ENCODE peak calls at places on chromosome 19, in ten cellular contexts. One of them, this sample, is unnamed.

GRCh38 chr19:10748924-10749434 is 31.1 kb downstream of the DNM2 start:
- DNase-seq in heart left ventricle: no peak
- DNase-seq in tibial nerve: no peak
- DNase-seq in upper lobe of left lung: peak
- DNase-seq in thyroid gland: peak
- DNase-seq in H1: no peak
- DNase-seq in IMR-90: no peak
- DNase-seq in uterus: no peak
- DNase-seq in suprapubic skin: no peak
- DNase-seq in esophagus squamous epithelium: no peak
- DNase-seq in this sample: no peak

GRCh38 chr19:38917921-38918491 is 6.0 kb upstream of the CCER2 start:
- DNase-seq in heart left ventricle: no peak
- DNase-seq in tibial nerve: no peak
- DNase-seq in upper lobe of left lung: no peak
- DNase-seq in thyroid gland: no peak
- DNase-seq in H1: no peak
- DNase-seq in IMR-90: no peak
- DNase-seq in uterus: no peak
- DNase-seq in suprapubic skin: no peak
- DNase-seq in esophagus squamous epithelium: no peak
- DNase-seq in this sample: no peak

GRCh38 chr19:29215322-29215845 is 2.4 kb upstream of the UQCRFS1 start:
- DNase-seq in heart left ventricle: no peak
- DNase-seq in tibial nerve: no peak
- DNase-seq in upper lobe of left lung: no peak
- DNase-seq in thyroid gland: no peak
- DNase-seq in H1: no peak
- DNase-seq in IMR-90: no peak
- DNase-seq in uterus: no peak
- DNase-seq in suprapubic skin: no peak
- DNase-seq in esophagus squamous epithelium: no peak
- DNase-seq in this sample: no peak

GRCh38 chr19:18672044-18672451 is 11.4 kb upstream of the CRTC1 start:
- DNase-seq in heart left ventricle: no peak
- DNase-seq in tibial nerve: no peak
- DNase-seq in upper lobe of left lung: no peak
- DNase-seq in thyroid gland: no peak
- DNase-seq in H1: no peak
- DNase-seq in IMR-90: no peak
- DNase-seq in uterus: peak
- DNase-seq in suprapubic skin: no peak
- DNase-seq in esophagus squamous epithelium: no peak
- DNase-seq in this sample: no peak

GRCh38 chr19:35318679-35319448 is 10.1 kb upstream of the CD22 start:
- DNase-seq in heart left ventricle: peak
- DNase-seq in tibial nerve: no peak
- DNase-seq in upper lobe of left lung: peak
- DNase-seq in thyroid gland: peak
- DNase-seq in H1: no peak
- DNase-seq in IMR-90: peak
- DNase-seq in uterus: peak
- DNase-seq in suprapubic skin: no peak
- DNase-seq in esophagus squamous epithelium: no peak
- DNase-seq in this sample: peak

GRCh38 chr19:20005741-20006140 is 33.6 kb downstream of the ZNF682 start:
- DNase-seq in heart left ventricle: no peak
- DNase-seq in tibial nerve: no peak
- DNase-seq in upper lobe of left lung: no peak
- DNase-seq in thyroid gland: no peak
- DNase-seq in H1: no peak
- DNase-seq in IMR-90: no peak
- DNase-seq in uterus: no peak
- DNase-seq in suprapubic skin: no peak
- DNase-seq in esophagus squamous epithelium: no peak
- DNase-seq in this sample: no peak

GRCh38 chr19:10881403-10882107 is 10.2 kb downstream of the CARM1 start:
- DNase-seq in heart left ventricle: no peak
- DNase-seq in tibial nerve: no peak
- DNase-seq in upper lobe of left lung: no peak
- DNase-seq in thyroid gland: no peak
- DNase-seq in H1: no peak
- DNase-seq in IMR-90: no peak
- DNase-seq in uterus: no peak
- DNase-seq in suprapubic skin: no peak
- DNase-seq in esophagus squamous epithelium: no peak
- DNase-seq in this sample: no peak

GRCh38 chr19:33401683-33402420 is 28.3 kb downstream of the CEBPG start:
- DNase-seq in heart left ventricle: no peak
- DNase-seq in tibial nerve: peak
- DNase-seq in upper lobe of left lung: no peak
- DNase-seq in thyroid gland: no peak
- DNase-seq in H1: no peak
- DNase-seq in IMR-90: no peak
- DNase-seq in uterus: no peak
- DNase-seq in suprapubic skin: no peak
- DNase-seq in esophagus squamous epithelium: no peak
- DNase-seq in this sample: no peak

GRCh38 chr19:41804327-41804726 is 7.9 kb downstream of the CEACAM3 start:
- DNase-seq in heart left ventricle: no peak
- DNase-seq in tibial nerve: no peak
- DNase-seq in upper lobe of left lung: no peak
- DNase-seq in thyroid gland: no peak
- DNase-seq in H1: no peak
- DNase-seq in IMR-90: no peak
- DNase-seq in uterus: no peak
- DNase-seq in suprapubic skin: no peak
- DNase-seq in esophagus squamous epithelium: no peak
- DNase-seq in this sample: no peak

GRCh38 chr19:31538879-31539278 is 189.6 kb upstream of the TSHZ3 start:
- DNase-seq in heart left ventricle: no peak
- DNase-seq in tibial nerve: no peak
- DNase-seq in upper lobe of left lung: no peak
- DNase-seq in thyroid gland: no peak
- DNase-seq in H1: no peak
- DNase-seq in IMR-90: no peak
- DNase-seq in uterus: no peak
- DNase-seq in suprapubic skin: no peak
- DNase-seq in esophagus squamous epithelium: no peak
- DNase-seq in this sample: no peak

GRCh38 chr19:15210323-15210774 is 9.6 kb upstream of the NOTCH3 start:
- DNase-seq in heart left ventricle: peak
- DNase-seq in tibial nerve: no peak
- DNase-seq in upper lobe of left lung: peak
- DNase-seq in thyroid gland: peak
- DNase-seq in H1: no peak
- DNase-seq in IMR-90: peak
- DNase-seq in uterus: no peak
- DNase-seq in suprapubic skin: no peak
- DNase-seq in esophagus squamous epithelium: no peak
- DNase-seq in this sample: no peak

GRCh38 chr19:42411581-42412178 is 15.5 kb downstream of the LIPE start:
- DNase-seq in heart left ventricle: no peak
- DNase-seq in tibial nerve: no peak
- DNase-seq in upper lobe of left lung: no peak
- DNase-seq in thyroid gland: no peak
- DNase-seq in H1: no peak
- DNase-seq in IMR-90: no peak
- DNase-seq in uterus: no peak
- DNase-seq in suprapubic skin: no peak
- DNase-seq in esophagus squamous epithelium: no peak
- DNase-seq in this sample: peak

GRCh38 chr19:29260477-29261317 is 47.7 kb upstream of the UQCRFS1 start:
- DNase-seq in heart left ventricle: no peak
- DNase-seq in tibial nerve: no peak
- DNase-seq in upper lobe of left lung: no peak
- DNase-seq in thyroid gland: no peak
- DNase-seq in H1: no peak
- DNase-seq in IMR-90: peak
- DNase-seq in uterus: no peak
- DNase-seq in suprapubic skin: no peak
- DNase-seq in esophagus squamous epithelium: no peak
- DNase-seq in this sample: peak

GRCh38 chr19:47675859-47676258 is 37.4 kb upstream of the EHD2 start:
- DNase-seq in heart left ventricle: no peak
- DNase-seq in tibial nerve: no peak
- DNase-seq in upper lobe of left lung: no peak
- DNase-seq in thyroid gland: no peak
- DNase-seq in H1: no peak
- DNase-seq in IMR-90: no peak
- DNase-seq in uterus: no peak
- DNase-seq in suprapubic skin: no peak
- DNase-seq in esophagus squamous epithelium: no peak
- DNase-seq in this sample: no peak
- TF ChIP-seq POLR2A in heart left ventricle: no peak
- TF ChIP-seq POLR2A in tibial nerve: no peak
- TF ChIP-seq POLR2A in upper lobe of left lung: no peak
- TF ChIP-seq POLR2A in thyroid gland: no peak
- TF ChIP-seq POLR2A in H1: no peak
- TF ChIP-seq POLR2A in IMR-90: no peak
- TF ChIP-seq POLR2A in uterus: no peak
- TF ChIP-seq POLR2A in suprapubic skin: no peak
- TF ChIP-seq POLR2A in esophagus squamous epithelium: no peak
- TF ChIP-seq POLR2A in this sample: no peak

DNA sequence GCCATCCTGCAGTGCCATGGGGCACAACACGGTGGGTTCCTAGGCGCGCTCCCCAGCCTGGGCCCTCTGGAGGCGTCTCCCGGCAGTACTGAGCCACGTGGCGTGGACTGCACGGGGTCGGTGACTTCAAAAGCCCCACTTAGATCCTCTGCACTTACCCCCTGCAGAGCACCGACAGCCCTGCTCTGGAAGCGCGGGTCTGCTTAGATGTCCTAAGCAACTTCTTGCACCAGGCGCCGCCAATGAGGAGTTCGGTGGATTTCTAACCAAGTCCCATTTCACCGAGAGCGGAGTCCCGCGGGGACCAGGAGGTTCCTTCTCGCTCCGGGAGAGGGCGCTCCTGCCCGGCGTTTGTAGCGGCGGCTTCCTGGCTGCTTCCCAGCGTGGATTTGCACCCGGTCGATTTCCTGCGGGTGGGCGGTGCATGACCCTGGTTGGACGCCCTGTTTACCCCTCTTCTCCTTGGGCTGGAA is 25.2 kb upstream of the ZNF845 start:
- DNase-seq in heart left ventricle: no peak
- DNase-seq in tibial nerve: no peak
- DNase-seq in upper lobe of left lung: no peak
- DNase-seq in thyroid gland: peak
- DNase-seq in H1: peak
- DNase-seq in IMR-90: no peak
- DNase-seq in uterus: no peak
- DNase-seq in suprapubic skin: no peak
- DNase-seq in esophagus squamous epithelium: no peak
- DNase-seq in this sample: no peak
- TF ChIP-seq CTCF in heart left ventricle: peak
- TF ChIP-seq CTCF in tibial nerve: no peak
- TF ChIP-seq CTCF in upper lobe of left lung: no peak
- TF ChIP-seq CTCF in thyroid gland: no peak
- TF ChIP-seq CTCF in H1: peak
- TF ChIP-seq CTCF in IMR-90: no peak
- TF ChIP-seq CTCF in uterus: peak
- TF ChIP-seq CTCF in suprapubic skin: peak
- TF ChIP-seq CTCF in esophagus squamous epithelium: no peak
- TF ChIP-seq CTCF in this sample: no peak

DNA sequence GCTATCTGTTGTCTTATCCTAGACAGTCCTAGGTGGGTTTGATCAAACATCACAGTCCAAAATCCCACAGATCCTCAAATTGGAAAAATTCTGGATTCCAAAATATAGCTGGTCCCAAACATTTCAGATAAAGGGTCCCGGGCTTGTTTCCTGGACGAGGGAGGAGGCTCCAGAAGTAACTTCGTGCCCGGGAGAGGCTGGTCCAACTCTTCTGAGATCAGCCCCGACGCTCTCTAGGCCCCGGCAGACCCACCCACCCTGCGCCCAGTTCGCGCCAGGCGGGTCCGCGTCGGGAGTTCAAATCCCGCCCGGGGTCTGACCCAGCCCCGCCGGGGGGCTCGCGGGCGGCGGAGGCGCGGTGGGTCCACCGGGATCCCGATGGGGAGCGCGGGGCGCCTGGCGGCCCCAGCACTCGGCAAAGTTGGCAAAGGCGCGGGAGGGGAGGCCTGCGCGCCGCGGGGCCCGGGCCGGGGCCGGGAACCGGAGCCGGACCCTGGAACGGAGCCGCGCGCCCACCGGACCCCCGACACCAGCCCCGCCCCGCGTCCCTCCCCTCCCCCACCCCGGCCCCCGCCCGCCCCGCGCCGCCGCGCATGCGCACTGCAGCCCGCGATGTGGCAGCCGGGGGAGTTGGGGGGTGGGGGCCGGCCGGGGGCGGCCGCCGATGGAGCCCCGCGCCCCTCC is 513 bp downstream of the MIER2 start:
- DNase-seq in heart left ventricle: no peak
- DNase-seq in tibial nerve: no peak
- DNase-seq in upper lobe of left lung: no peak
- DNase-seq in thyroid gland: peak
- DNase-seq in H1: no peak
- DNase-seq in IMR-90: no peak
- DNase-seq in uterus: peak
- DNase-seq in suprapubic skin: no peak
- DNase-seq in esophagus squamous epithelium: no peak
- DNase-seq in this sample: no peak
- TF ChIP-seq POLR2A in heart left ventricle: no peak
- TF ChIP-seq POLR2A in tibial nerve: no peak
- TF ChIP-seq POLR2A in upper lobe of left lung: no peak
- TF ChIP-seq POLR2A in thyroid gland: no peak
- TF ChIP-seq POLR2A in H1: no peak
- TF ChIP-seq POLR2A in IMR-90: no peak
- TF ChIP-seq POLR2A in uterus: no peak
- TF ChIP-seq POLR2A in suprapubic skin: no peak
- TF ChIP-seq POLR2A in esophagus squamous epithelium: no peak
- TF ChIP-seq POLR2A in this sample: no peak

DNA sequence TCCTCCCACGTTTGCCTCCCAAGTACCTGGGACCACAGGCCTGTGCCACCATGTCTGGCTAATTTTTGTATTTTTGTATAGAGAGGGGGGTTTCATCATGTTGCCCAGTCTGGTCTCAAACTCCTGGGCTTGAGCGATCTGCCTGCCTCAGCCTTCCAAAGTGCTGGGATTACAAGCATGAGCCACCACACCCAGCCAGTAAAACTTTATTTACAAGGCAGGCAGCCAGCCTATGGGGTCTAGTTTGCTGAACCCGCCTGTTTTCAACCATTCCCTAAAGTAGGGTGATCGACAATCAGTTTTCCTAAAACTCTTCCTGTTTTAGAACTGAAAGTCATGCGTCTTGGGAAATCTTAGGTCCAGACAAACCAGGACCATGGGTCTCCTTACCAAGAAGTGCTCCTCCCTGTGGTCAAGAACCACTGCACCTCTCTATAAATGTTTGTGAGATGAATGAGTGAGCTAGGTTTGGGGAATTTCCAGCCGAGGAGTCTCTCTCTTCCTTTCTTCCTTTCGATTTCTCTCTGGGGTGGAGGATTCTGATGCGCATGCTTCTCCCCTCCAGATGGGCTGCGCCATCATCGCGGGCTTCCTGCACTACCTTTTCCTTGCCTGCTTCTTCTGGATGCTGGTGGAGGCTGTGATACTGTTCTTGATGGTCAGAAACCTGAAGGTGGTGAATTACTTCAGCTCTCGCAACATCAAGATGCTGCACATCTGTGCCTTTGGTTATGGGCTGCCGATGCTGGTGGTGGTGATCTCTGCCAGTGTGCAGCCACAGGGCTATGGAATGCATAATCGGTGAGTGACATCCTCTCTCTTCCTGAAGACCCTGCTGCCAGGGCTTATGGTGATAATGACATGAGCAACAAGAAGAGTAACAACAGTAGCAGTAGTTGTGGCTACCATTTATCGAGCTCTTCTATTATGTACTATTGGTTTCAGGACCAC is 38.7 kb downstream of the ADGRE1 start:
- DNase-seq in heart left ventricle: no peak
- DNase-seq in tibial nerve: no peak
- DNase-seq in upper lobe of left lung: no peak
- DNase-seq in thyroid gland: no peak
- DNase-seq in H1: no peak
- DNase-seq in IMR-90: no peak
- DNase-seq in uterus: no peak
- DNase-seq in suprapubic skin: no peak
- DNase-seq in esophagus squamous epithelium: no peak
- DNase-seq in this sample: no peak
- TF ChIP-seq CTCF in heart left ventricle: no peak
- TF ChIP-seq CTCF in tibial nerve: no peak
- TF ChIP-seq CTCF in upper lobe of left lung: no peak
- TF ChIP-seq CTCF in thyroid gland: no peak
- TF ChIP-seq CTCF in H1: no peak
- TF ChIP-seq CTCF in IMR-90: no peak
- TF ChIP-seq CTCF in uterus: no peak
- TF ChIP-seq CTCF in suprapubic skin: no peak
- TF ChIP-seq CTCF in esophagus squamous epithelium: no peak
- TF ChIP-seq CTCF in this sample: no peak